ENCODE peak calls at places on chromosomes 16 and 17, in five cellular contexts. K, U, Z, T and O are unnamed samples.

GRCh38 chr16:58217341-58217925 is 19.5 kb upstream of the CSNK2A2 start:
- DNase-seq in Z (no peak), U (no peak), K (no peak), T (no peak), O (no peak)

GRCh38 chr17:17156107-17156506 is 50.0 kb downstream of the PLD6 start:
- DNase-seq in Z (no peak), K (no peak), U (no peak), T (no peak), O (peak; percentile 73)

GRCh38 chr16:51734220-51734619 is 583.1 kb upstream of the SALL1 start:
- DNase-seq in U (no peak), T (no peak), K (no peak), Z (no peak), O (no peak)

GRCh38 chr17:40419559-40420331 is 2.0 kb upstream of the TOP2A start:
- DNase-seq in K (peak; percentile 41), T (no peak), Z (peak; percentile 31), U (peak; percentile 60), O (no peak)

GRCh38 chr17:77319211-77320031 is 178.7 kb downstream of the SEC14L1 start:
- DNase-seq in T (no peak), Z (peak; percentile 94), U (peak; percentile 94), K (peak; percentile 76), O (peak; percentile 91)

GRCh38 chr17:14337596-14338079 is 36.8 kb downstream of the HS3ST3B1 start:
- DNase-seq in K (no peak), T (no peak), Z (no peak), U (no peak), O (no peak)

GRCh38 chr16:61382435-61382834 is 653.8 kb downstream of the CDH8 start:
- DNase-seq in U (no peak), T (no peak), Z (no peak), K (no peak), O (no peak)

GRCh38 chr16:27431773-27432599 is 30.0 kb downstream of the IL21R start:
- DNase-seq in U (no peak), K (no peak), Z (no peak), T (no peak), O (peak; percentile 56)

GRCh38 chr17:66746736-66747135 is 88.2 kb upstream of the CACNG5 start:
- DNase-seq in U (no peak), T (no peak), K (no peak), Z (no peak), O (no peak)

GRCh38 chr16:84198401-84198800 is 7.4 kb downstream of the ADAD2 start:
- DNase-seq in Z (no peak), T (no peak), K (no peak), U (no peak), O (peak; percentile 44)

GRCh38 chr16:64654137-64654652 is 467.7 kb downstream of the CDH11 start:
- DNase-seq in K (no peak), Z (no peak), T (no peak), U (no peak), O (peak; percentile 42)

GRCh38 chr16:72996291-72997062 is 51.5 kb downstream of the ZFHX3 start:
- DNase-seq in U (no peak), T (no peak), K (no peak), Z (peak; percentile 48), O (no peak)

GRCh38 chr16:49701867-49702494 is 153.9 kb downstream of the ZNF423 start:
- DNase-seq in K (no peak), Z (peak; percentile 66), U (no peak), T (peak; percentile 90), O (no peak)

GRCh38 chr17:20235747-20236146 is 226.6 kb downstream of the SPECC1 start:
- DNase-seq in K (no peak), T (no peak), U (no peak), Z (no peak), O (no peak)

GRCh38 chr17:19379306-19380075 is 1.2 kb downstream of the MAPK7 start:
- DNase-seq in T (no peak), U (no peak), Z (no peak), K (no peak), O (no peak)

GRCh38 chr16:88290850-88291830 is 91.6 kb upstream of the ZNF469 start:
- DNase-seq in U (no peak), K (no peak), Z (no peak), T (no peak), O (no peak)

GRCh38 chr16:89319883-89320716 is 102.6 kb downstream of the ZNF778 start:
- DNase-seq in K (no peak), U (no peak), Z (peak; percentile 71), T (no peak), O (peak; percentile 91)

GRCh38 chr16:84592718-84593117 is 25.2 kb downstream of the COTL1 start:
- DNase-seq in T (no peak), Z (no peak), K (no peak), U (no peak), O (no peak)

GRCh38 chr16:14199624-14200023 is 128.5 kb downstream of the MRTFB start:
- DNase-seq in U (no peak), Z (no peak), T (no peak), K (no peak), O (peak; percentile 39)

GRCh38 chr17:30379303-30380105 is 777 bp downstream of the CPD start:
- DNase-seq in U (peak; percentile 23), K (no peak), Z (no peak), T (no peak), O (peak; percentile 21)

GRCh38 chr17:49442051-49442450 is 27.4 kb upstream of the PHB1 start:
- DNase-seq in K (no peak), U (no peak), T (no peak), Z (no peak), O (no peak)

GRCh38 chr16:11833951-11834695 is 17.2 kb downstream of the RSL1D1 start:
- DNase-seq in T (no peak), K (no peak), Z (peak; percentile 44), U (peak; percentile 75), O (no peak)

GRCh38 chr16:86824751-86825310 is 246.5 kb downstream of the FOXL1 start:
- DNase-seq in Z (no peak), U (no peak), T (no peak), K (no peak), O (no peak)

GRCh38 chr17:73571524-73572130 is 72.6 kb downstream of the SDK2 start:
- DNase-seq in U (no peak), K (no peak), T (no peak), Z (no peak), O (no peak)

GRCh38 chr16:35492225-35492624 is 2032.8 kb downstream of the TP53TG3F start:
- DNase-seq in Z (no peak), K (no peak), U (no peak), T (no peak), O (no peak)